ENCODE peak calls at places on chromosomes 12 and 14, in four cellular contexts. A is HepG2, I is H1, X is K562. Y is an unnamed sample. For H3K4me1, the result is how much of the 10 kb centered on the place peaks cover.

GRCh38 chr14:53894456-53894855 is 62.2 kb downstream of the BMP4 start:
- DNase-seq in A (no peak), I (no peak), X (no peak), Y (no peak)

GRCh38 chr12:68455676-68456345 is 123.6 kb upstream of the MDM1 start:
- DNase-seq in A (no peak), I (no peak), X (no peak), Y (no peak)

GRCh38 chr14:77843155-77843554 is 43.2 kb downstream of the ADCK1 start:
- DNase-seq in A (no peak), I (no peak), X (no peak), Y (no peak)

GRCh38 chr14:34219661-34220060 is 242.4 kb downstream of the SPTSSA start:
- DNase-seq in A (no peak), I (no peak), X (no peak), Y (no peak)

GRCh38 chr14:85332401-85332800 is 197.5 kb upstream of the FLRT2 start:
- DNase-seq in A (no peak), I (no peak), X (no peak), Y (no peak)

GRCh38 chr14:31867570-31867969 is 209.5 kb upstream of the ARHGAP5 start:
- DNase-seq in A (peak), I (no peak), X (no peak), Y (no peak)

GRCh38 chr12:29304388-29304787 is 76.6 kb downstream of the ERGIC2 start:
- DNase-seq in A (no peak), I (no peak), X (no peak), Y (no peak)

GRCh38 chr12:89235189-89235993 is 116.9 kb downstream of the DUSP6 start:
- DNase-seq in A (no peak), I (no peak), X (no peak), Y (no peak)

GRCh38 chr12:100942984-100943749 is 148.6 kb downstream of the ANO4 start:
- DNase-seq in A (no peak), I (no peak), X (no peak), Y (no peak)

DNA sequence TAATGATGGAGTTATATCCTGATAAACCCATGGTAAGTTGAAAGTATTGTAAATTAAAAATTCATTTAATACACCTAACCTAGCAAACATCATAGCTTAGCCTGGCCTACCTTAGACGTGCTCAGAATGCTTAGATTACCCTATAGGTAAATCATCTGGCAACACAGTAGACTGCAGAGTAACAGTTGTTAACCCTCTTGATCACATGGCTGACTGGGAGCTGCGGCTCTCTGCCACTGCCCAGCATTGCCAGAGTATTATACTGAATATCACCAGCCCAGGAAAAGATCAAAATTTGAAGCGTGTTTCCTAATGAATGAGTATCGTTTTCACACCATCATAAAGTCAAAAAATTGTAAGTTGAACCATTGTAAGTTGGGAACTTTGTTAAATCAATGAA is 17.8 kb upstream of the TMPRSS12 start:
- DNase-seq in A (no peak), I (no peak), X (no peak), Y (no peak)
- H3K9ac ChIP-seq in A (peak), I (no peak), X (no peak), Y (no peak)

DNA sequence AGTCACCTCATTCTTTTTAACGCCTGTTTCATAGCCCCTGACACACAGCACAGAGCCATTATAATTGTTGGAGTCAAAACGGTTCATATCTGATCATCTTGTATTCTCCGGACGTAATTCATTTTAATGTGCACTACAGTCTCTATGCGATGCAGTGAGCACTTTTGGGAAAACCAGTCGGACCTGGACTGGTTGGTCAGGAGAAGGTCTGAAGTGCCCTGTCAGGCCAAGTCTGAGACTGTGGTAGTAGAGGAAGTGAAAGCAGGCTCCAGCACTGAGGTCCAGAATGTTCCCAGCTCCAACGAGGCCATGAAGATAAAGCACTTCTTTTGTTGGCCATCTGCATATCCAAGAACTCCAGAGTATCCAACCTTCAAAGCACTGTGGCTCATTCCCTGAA is 117.1 kb upstream of the NCOR2 start:
- DNase-seq in A (no peak), I (no peak), X (no peak), Y (no peak)
- H3K4me1 ChIP-seq in A (half or more), I (under half), X (under half), Y (under half)

GRCh38 chr12:3885179-3886094 is 12.2 kb upstream of the PARP11 start:
- DNase-seq in A (peak), I (no peak), X (peak), Y (no peak)
- TF ChIP-seq HDAC2 in A (no peak), I (no peak), X (no peak), Y (no peak)

DNA sequence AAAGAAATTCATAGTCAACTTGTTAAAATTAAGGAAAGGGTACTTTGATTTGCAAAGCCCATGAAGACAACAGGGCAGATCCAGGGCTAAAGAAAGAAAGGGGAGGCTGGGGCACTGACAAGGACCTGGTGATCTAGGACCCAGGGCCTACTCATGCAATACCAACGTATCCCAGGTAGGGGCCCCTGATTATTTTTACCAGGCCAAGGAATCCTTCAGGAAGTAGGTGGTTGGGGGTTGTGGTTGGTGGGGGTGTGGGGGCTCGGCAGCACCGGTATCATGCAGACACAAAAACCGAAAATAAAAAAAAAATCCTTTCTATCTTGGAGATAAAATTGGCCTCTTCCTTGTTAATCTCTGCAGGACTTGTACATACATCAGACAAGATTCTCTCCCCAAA is 47.5 kb downstream of the GSC start:
- DNase-seq in A (no peak), I (no peak), X (no peak), Y (no peak)
- H3K9ac ChIP-seq in A (no peak), I (no peak), X (no peak), Y (no peak)

GRCh38 chr12:130592641-130593040 is 123.5 kb downstream of the RIMBP2 start:
- DNase-seq in A (no peak), I (no peak), X (no peak), Y (no peak)
- H3K4me1 ChIP-seq in A (under half), I (under half), X (under half), Y (under half)

GRCh38 chr12:47775100-47775911 is 2.3 kb downstream of the SLC48A1 start:
- DNase-seq in A (no peak), I (no peak), X (peak), Y (no peak)
- TF ChIP-seq HDAC2 in A (no peak), I (no peak), X (peak), Y (no peak)

GRCh38 chr14:72966038-72966437 is 39.8 kb downstream of the DCAF4 start:
- DNase-seq in A (no peak), I (no peak), X (no peak), Y (no peak)
- H3K9ac ChIP-seq in A (no peak), I (no peak), X (no peak), Y (no peak)

DNA sequence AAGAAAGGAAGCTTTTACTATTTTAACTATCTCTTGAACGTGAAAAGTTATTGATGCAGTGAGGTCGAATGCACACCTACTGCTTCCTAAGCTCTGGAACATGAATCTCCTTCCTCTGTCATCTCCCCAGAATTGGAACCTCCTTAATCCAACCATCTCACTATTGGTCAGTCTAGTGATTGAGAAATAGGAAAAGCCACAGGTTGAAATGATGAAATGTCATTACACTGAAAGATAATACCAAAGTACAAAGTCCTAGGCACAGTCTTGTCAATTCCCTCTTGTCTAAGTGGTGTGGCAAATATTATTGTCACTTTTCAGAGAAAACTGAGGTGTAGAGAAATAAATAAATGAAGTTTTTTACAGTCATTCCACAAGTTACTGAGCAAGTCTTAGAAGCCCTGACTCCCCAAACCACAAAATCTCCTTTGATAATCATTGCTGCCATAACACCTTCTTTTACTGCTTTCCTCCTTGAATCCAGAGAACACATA is 19.5 kb upstream of the HIGD1C start:
- DNase-seq in A (peak), I (no peak), X (no peak), Y (no peak)
- H3K4me1 ChIP-seq in A (half or more), I (under half), X (under half), Y (under half)

GRCh38 chr12:55142896-55143870 is 17.0 kb downstream of the OR9K2 start:
- DNase-seq in A (peak), I (peak), X (peak), Y (no peak)
- TF ChIP-seq HDAC2 in A (no peak), I (no peak), X (no peak), Y (no peak)